ENCODE peak calls at places on chromosomes 4 and X, in eight cellular contexts. L is fibroblast of gingiva; A is stimulated activated CD4-positive, alpha-beta T cell treated with anti-CD3 and anti-CD28 coated beads, TNF-alpha, amount 100 ng/mL, for 4 hours; Y is nephron progenitor cell; M is activated CD8-positive, alpha-beta T cell treated with anti-CD3 and anti-CD28 coated beads, Interleukin-2, amount 10 ng/mL, durations not matched to agents 7 days and 5 days; T is lower leg skin; F is uterus; R is T-helper 9 cell. N is an unnamed sample.

GRCh38 chr4:22556411-22556969 is 40.6 kb upstream of the ADGRA3 start:
- DNase-seq in L (no peak), A (no peak), Y (no peak), M (no peak), T (no peak), F (no peak), R (no peak), N (no peak)

GRCh38 chr4:5924466-5925125 is 31.7 kb upstream of the CRMP1 start:
- DNase-seq in L (no peak), A (no peak), Y (no peak), M (no peak), T (no peak), F (no peak), R (no peak), N (no peak)

GRCh38 chr4:54100607-54101189 is 735 bp downstream of the GSX2 start:
- DNase-seq in L (no peak), A (no peak), Y (peak), M (no peak), T (no peak), F (no peak), R (no peak), N (no peak)

GRCh38 chrX:74579597-74580209 is 34.7 kb downstream of the RLIM start:
- DNase-seq in L (peak), A (no peak), Y (no peak), M (no peak), T (no peak), F (no peak), R (no peak), N (no peak)

GRCh38 chrX:103362504-103362903 is 6.2 kb downstream of the TCEAL9 start:
- DNase-seq in L (peak), A (no peak), Y (no peak), M (no peak), T (no peak), F (no peak), R (no peak), N (no peak)

GRCh38 chr4:54363037-54363436 is 133.9 kb downstream of the PDGFRA start:
- DNase-seq in L (no peak), A (no peak), Y (no peak), M (no peak), T (no peak), F (no peak), R (no peak), N (no peak)

GRCh38 chrX:41293269-41293668 is 40.7 kb upstream of the DDX3X start:
- DNase-seq in L (no peak), A (no peak), Y (no peak), M (peak), T (no peak), F (no peak), R (no peak), N (no peak)

GRCh38 chrX:72366746-72367145 is 61.0 kb upstream of the CITED1 start:
- DNase-seq in L (no peak), A (no peak), Y (no peak), M (no peak), T (no peak), F (no peak), R (no peak), N (no peak)

GRCh38 chr4:118586357-118586790 is 98.8 kb upstream of the METTL14 start:
- DNase-seq in L (no peak), A (no peak), Y (no peak), M (no peak), T (no peak), F (peak), R (no peak), N (no peak)

GRCh38 chr4:130736436-130737185 is 1640.7 kb downstream of the C4orf33 start:
- DNase-seq in L (no peak), A (no peak), Y (no peak), M (no peak), T (no peak), F (no peak), R (no peak), N (no peak)

GRCh38 chr4:110854021-110854678 is 231.3 kb upstream of the PITX2 start:
- DNase-seq in L (peak), A (no peak), Y (no peak), M (no peak), T (no peak), F (no peak), R (no peak), N (peak)

GRCh38 chrX:140480765-140481164 is 24.1 kb downstream of the SOX3 start:
- DNase-seq in L (no peak), A (no peak), Y (no peak), M (no peak), T (no peak), F (no peak), R (no peak), N (no peak)

GRCh38 chr4:156169861-156170260 is 216.2 kb upstream of the CTSO start:
- DNase-seq in L (no peak), A (no peak), Y (no peak), M (no peak), T (no peak), F (no peak), R (no peak), N (no peak)